ENCODE peak calls at places on chromosomes 7 and 10, in nine cellular contexts. T, R, D, S, A, N, Y, O and Z are unnamed samples.

GRCh38 chr10:48649349-48649944 is 35.2 kb upstream of the WDFY4 start:
- DNase-seq in D (no peak), T (no peak), A (no peak), R (no peak), O (no peak), Y (no peak), S (no peak), N (no peak), Z (peak; percentile 63)

GRCh38 chr10:78727728-78728127 is 341.0 kb upstream of the ZMIZ1 start:
- DNase-seq in N (no peak), R (no peak), O (no peak), D (no peak), A (no peak), S (no peak), Y (no peak), T (no peak), Z (no peak)

GRCh38 chr7:50531401-50531906 is 33.8 kb downstream of the DDC start:
- DNase-seq in N (peak; percentile 75), A (no peak), D (no peak), O (no peak), R (no peak), T (no peak), S (no peak), Y (no peak), Z (no peak)

GRCh38 chr10:23157691-23158369 is 34.3 kb upstream of the PTF1A start:
- DNase-seq in A (no peak), S (peak; percentile 13), N (peak; percentile 25), R (no peak), D (no peak), T (no peak), O (no peak), Y (no peak), Z (no peak)

GRCh38 chr7:22052221-22052639 is 106.5 kb upstream of the CDCA7L start:
- DNase-seq in D (no peak), O (no peak), A (no peak), T (no peak), Y (no peak), S (no peak), N (peak; percentile 38), R (no peak), Z (no peak)

GRCh38 chr7:66539264-66539623 is 89.4 kb upstream of the KCTD7 start:
- DNase-seq in S (no peak), N (no peak), Y (no peak), D (no peak), A (no peak), O (no peak), R (no peak), T (no peak), Z (no peak)

GRCh38 chr7:157660971-157661610 is 324.3 kb downstream of the DNAJB6 start:
- DNase-seq in R (no peak), N (no peak), Y (no peak), A (no peak), D (no peak), S (no peak), O (no peak), T (no peak), Z (no peak)

GRCh38 chr7:104967595-104967994 is 46.4 kb upstream of the KMT2E start:
- DNase-seq in D (no peak), A (no peak), R (no peak), N (no peak), Y (no peak), T (no peak), S (no peak), O (no peak), Z (no peak)

GRCh38 chr10:132249824-132250375 is 57.9 kb downstream of the STK32C start:
- DNase-seq in T (no peak), Y (no peak), S (no peak), N (no peak), O (no peak), R (no peak), A (no peak), D (no peak), Z (no peak)